ENCODE peak calls at places on chromosomes 12 and 14, in seven cellular contexts. One of them, this sample, is unnamed.

GRCh38 chr14:78227466-78228077 is 57.4 kb downstream of the NRXN3 start:
- DNase-seq in cardiac muscle cell: no peak
- DNase-seq in tibial artery: no peak
- DNase-seq in CD8-positive, alpha-beta memory T cell: no peak
- DNase-seq in HepG2: no peak
- DNase-seq in heart left ventricle: no peak
- DNase-seq in left ventricle myocardium inferior: no peak
- DNase-seq in this sample: no peak

GRCh38 chr12:5514016-5514415 is 82.1 kb downstream of the NTF3 start:
- DNase-seq in cardiac muscle cell: no peak
- DNase-seq in tibial artery: no peak
- DNase-seq in CD8-positive, alpha-beta memory T cell: no peak
- DNase-seq in HepG2: no peak
- DNase-seq in heart left ventricle: no peak
- DNase-seq in left ventricle myocardium inferior: no peak
- DNase-seq in this sample: no peak

GRCh38 chr12:40105265-40105514 is 691 bp downstream of the SLC2A13 start:
- DNase-seq in cardiac muscle cell: no peak
- DNase-seq in tibial artery: peak; percentile 75
- DNase-seq in CD8-positive, alpha-beta memory T cell: no peak
- DNase-seq in HepG2: no peak
- DNase-seq in heart left ventricle: peak; percentile 61
- DNase-seq in left ventricle myocardium inferior: peak; percentile 61
- DNase-seq in this sample: no peak

GRCh38 chr12:108238474-108238873 is 100.6 kb downstream of the CMKLR1 start:
- DNase-seq in cardiac muscle cell: no peak
- DNase-seq in tibial artery: no peak
- DNase-seq in CD8-positive, alpha-beta memory T cell: no peak
- DNase-seq in HepG2: no peak
- DNase-seq in heart left ventricle: no peak
- DNase-seq in left ventricle myocardium inferior: no peak
- DNase-seq in this sample: no peak

GRCh38 chr14:91317381-91318313 is 73.1 kb upstream of the GPR68 start:
- DNase-seq in cardiac muscle cell: peak; percentile 71
- DNase-seq in tibial artery: no peak
- DNase-seq in CD8-positive, alpha-beta memory T cell: peak; percentile 85
- DNase-seq in HepG2: no peak
- DNase-seq in heart left ventricle: peak; percentile 89
- DNase-seq in left ventricle myocardium inferior: peak; percentile 82
- DNase-seq in this sample: peak; percentile 57

GRCh38 chr12:645563-646071 is 17.6 kb downstream of the NINJ2 start:
- DNase-seq in cardiac muscle cell: peak; percentile 78
- DNase-seq in tibial artery: peak; percentile 82
- DNase-seq in CD8-positive, alpha-beta memory T cell: no peak
- DNase-seq in HepG2: peak; percentile 79
- DNase-seq in heart left ventricle: peak; percentile 71
- DNase-seq in left ventricle myocardium inferior: peak; percentile 56
- DNase-seq in this sample: peak; percentile 75

GRCh38 chr12:118360785-118361404 is 11.8 kb downstream of the TAOK3 start:
- DNase-seq in cardiac muscle cell: peak; percentile 49
- DNase-seq in tibial artery: no peak
- DNase-seq in CD8-positive, alpha-beta memory T cell: no peak
- DNase-seq in HepG2: no peak
- DNase-seq in heart left ventricle: no peak
- DNase-seq in left ventricle myocardium inferior: no peak
- DNase-seq in this sample: no peak

GRCh38 chr14:68716698-68717097 is 76.2 kb downstream of the ZFP36L1 start:
- DNase-seq in cardiac muscle cell: no peak
- DNase-seq in tibial artery: no peak
- DNase-seq in CD8-positive, alpha-beta memory T cell: no peak
- DNase-seq in HepG2: peak; percentile 87
- DNase-seq in heart left ventricle: no peak
- DNase-seq in left ventricle myocardium inferior: no peak
- DNase-seq in this sample: no peak

GRCh38 chr14:101917413-101918124 is 46.8 kb upstream of the DYNC1H1 start:
- DNase-seq in cardiac muscle cell: no peak
- DNase-seq in tibial artery: no peak
- DNase-seq in CD8-positive, alpha-beta memory T cell: no peak
- DNase-seq in HepG2: no peak
- DNase-seq in heart left ventricle: no peak
- DNase-seq in left ventricle myocardium inferior: no peak
- DNase-seq in this sample: no peak

GRCh38 chr14:105890474-105891220 is 364.3 kb downstream of the TMEM121 start:
- DNase-seq in cardiac muscle cell: no peak
- DNase-seq in tibial artery: peak; percentile 59
- DNase-seq in CD8-positive, alpha-beta memory T cell: no peak
- DNase-seq in HepG2: no peak
- DNase-seq in heart left ventricle: peak; percentile 14
- DNase-seq in left ventricle myocardium inferior: peak; percentile 4
- DNase-seq in this sample: peak; percentile 1

GRCh38 chr14:51327376-51327775 is 87.3 kb downstream of the TMX1 start:
- DNase-seq in cardiac muscle cell: peak; percentile 53
- DNase-seq in tibial artery: no peak
- DNase-seq in CD8-positive, alpha-beta memory T cell: no peak
- DNase-seq in HepG2: no peak
- DNase-seq in heart left ventricle: no peak
- DNase-seq in left ventricle myocardium inferior: no peak
- DNase-seq in this sample: no peak

GRCh38 chr14:102625564-102626296 is 33.3 kb downstream of the RCOR1 start:
- DNase-seq in cardiac muscle cell: no peak
- DNase-seq in tibial artery: no peak
- DNase-seq in CD8-positive, alpha-beta memory T cell: no peak
- DNase-seq in HepG2: no peak
- DNase-seq in heart left ventricle: no peak
- DNase-seq in left ventricle myocardium inferior: no peak
- DNase-seq in this sample: no peak

GRCh38 chr12:115325858-115326257 is 641.9 kb upstream of the TBX3 start:
- DNase-seq in cardiac muscle cell: no peak
- DNase-seq in tibial artery: no peak
- DNase-seq in CD8-positive, alpha-beta memory T cell: no peak
- DNase-seq in HepG2: no peak
- DNase-seq in heart left ventricle: no peak
- DNase-seq in left ventricle myocardium inferior: no peak
- DNase-seq in this sample: no peak

GRCh38 chr12:91685917-91686316 is 459.7 kb downstream of the BTG1 start:
- DNase-seq in cardiac muscle cell: no peak
- DNase-seq in tibial artery: no peak
- DNase-seq in CD8-positive, alpha-beta memory T cell: no peak
- DNase-seq in HepG2: no peak
- DNase-seq in heart left ventricle: no peak
- DNase-seq in left ventricle myocardium inferior: no peak
- DNase-seq in this sample: no peak
- H3K27ac ChIP-seq in cardiac muscle cell: no peak overlapping the region
- H3K27ac ChIP-seq in tibial artery: no peak overlapping the region
- H3K27ac ChIP-seq in CD8-positive, alpha-beta memory T cell: no peak overlapping the region
- H3K27ac ChIP-seq in HepG2: no peak overlapping the region
- H3K27ac ChIP-seq in heart left ventricle: no peak overlapping the region
- H3K27ac ChIP-seq in left ventricle myocardium inferior: no peak overlapping the region
- H3K27ac ChIP-seq in this sample: no peak overlapping the region

DNA sequence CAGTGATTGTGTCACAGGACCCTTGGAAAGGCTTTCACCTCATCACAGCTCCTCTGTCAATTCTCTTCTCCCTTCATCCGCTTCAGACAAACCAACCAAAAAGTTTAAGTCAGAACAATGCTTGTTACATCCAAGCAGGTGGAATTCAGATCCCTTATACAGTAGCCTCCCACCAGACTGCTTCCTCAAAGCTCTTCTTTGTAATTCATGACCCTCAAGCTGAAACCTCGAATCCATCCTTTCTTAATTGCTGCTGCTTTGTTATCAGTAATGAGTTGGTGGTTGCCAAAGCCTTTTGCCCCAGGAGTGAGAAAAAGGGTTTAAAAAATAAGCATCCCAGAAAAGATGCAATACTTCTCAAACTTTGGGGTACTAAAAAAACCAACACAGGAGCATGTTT is 9.5 kb downstream of the BEST3 start:
- DNase-seq in cardiac muscle cell: no peak
- DNase-seq in tibial artery: no peak
- DNase-seq in CD8-positive, alpha-beta memory T cell: no peak
- DNase-seq in HepG2: no peak
- DNase-seq in heart left ventricle: no peak
- DNase-seq in left ventricle myocardium inferior: no peak
- DNase-seq in this sample: no peak
- H3K4me3 ChIP-seq in cardiac muscle cell: no peak overlapping the region
- H3K4me3 ChIP-seq in tibial artery: no peak overlapping the region
- H3K4me3 ChIP-seq in CD8-positive, alpha-beta memory T cell: no peak overlapping the region
- H3K4me3 ChIP-seq in HepG2: no peak overlapping the region
- H3K4me3 ChIP-seq in heart left ventricle: no peak overlapping the region
- H3K4me3 ChIP-seq in left ventricle myocardium inferior: no peak overlapping the region
- H3K4me3 ChIP-seq in this sample: no peak overlapping the region

GRCh38 chr12:15868186-15868585 is 14.0 kb upstream of the STRAP start:
- DNase-seq in cardiac muscle cell: no peak
- DNase-seq in tibial artery: no peak
- DNase-seq in CD8-positive, alpha-beta memory T cell: no peak
- DNase-seq in HepG2: no peak
- DNase-seq in heart left ventricle: no peak
- DNase-seq in left ventricle myocardium inferior: no peak
- DNase-seq in this sample: no peak
- H3K27ac ChIP-seq in cardiac muscle cell: no peak overlapping the region
- H3K27ac ChIP-seq in tibial artery: no peak overlapping the region
- H3K27ac ChIP-seq in CD8-positive, alpha-beta memory T cell: no peak overlapping the region
- H3K27ac ChIP-seq in HepG2: no peak overlapping the region
- H3K27ac ChIP-seq in heart left ventricle: no peak overlapping the region
- H3K27ac ChIP-seq in left ventricle myocardium inferior: no peak overlapping the region
- H3K27ac ChIP-seq in this sample: no peak overlapping the region

DNA sequence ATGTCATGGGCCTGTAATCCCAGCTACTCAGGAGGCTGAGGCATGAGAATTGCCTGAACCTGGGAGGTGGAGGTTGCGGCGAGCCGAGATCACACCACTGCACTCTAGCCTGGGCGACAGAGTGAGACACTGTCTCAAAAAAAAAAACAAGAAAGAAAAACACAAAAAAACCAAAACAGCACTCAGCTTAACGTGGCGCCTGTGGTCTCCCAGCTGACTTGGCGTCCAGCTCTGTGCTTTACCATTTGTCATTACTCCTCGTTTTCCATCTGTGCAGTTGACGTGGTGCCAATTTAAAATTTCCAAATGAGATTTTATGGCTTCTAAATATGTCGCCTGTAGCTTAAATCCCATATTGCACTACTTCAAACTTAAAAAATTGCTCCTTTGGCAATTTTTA is 2.0 kb downstream of the MGP start:
- DNase-seq in cardiac muscle cell: peak; percentile 40
- DNase-seq in tibial artery: no peak
- DNase-seq in CD8-positive, alpha-beta memory T cell: no peak
- DNase-seq in HepG2: no peak
- DNase-seq in heart left ventricle: no peak
- DNase-seq in left ventricle myocardium inferior: no peak
- DNase-seq in this sample: no peak
- H3K4me3 ChIP-seq in cardiac muscle cell: no peak overlapping the region
- H3K4me3 ChIP-seq in tibial artery: peak overlapping the region; percentile 58
- H3K4me3 ChIP-seq in CD8-positive, alpha-beta memory T cell: no peak overlapping the region
- H3K4me3 ChIP-seq in HepG2: no peak overlapping the region
- H3K4me3 ChIP-seq in heart left ventricle: peak overlapping the region; percentile 63
- H3K4me3 ChIP-seq in left ventricle myocardium inferior: peak overlapping the region; percentile 62
- H3K4me3 ChIP-seq in this sample: no peak overlapping the region

DNA sequence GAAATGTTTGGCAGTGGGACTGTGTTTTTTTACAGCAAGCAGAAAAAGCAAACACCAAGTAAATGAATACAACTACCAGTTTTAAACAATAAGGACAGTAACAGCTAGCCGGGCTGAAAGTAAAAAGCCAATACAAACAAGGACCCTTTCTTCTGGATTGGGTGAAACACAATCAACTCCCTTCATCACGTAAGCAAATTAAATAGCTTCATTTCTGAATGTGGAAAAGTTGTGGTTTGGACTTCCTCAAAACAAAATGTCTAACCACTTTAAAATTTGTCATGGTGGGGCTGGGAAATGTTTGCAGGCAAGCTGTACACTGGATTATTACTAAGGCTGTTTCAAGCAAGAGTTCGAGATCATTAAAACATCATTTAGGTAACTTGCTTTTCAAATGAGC is 47.4 kb downstream of the TCHP start:
- DNase-seq in cardiac muscle cell: peak; percentile 65
- DNase-seq in tibial artery: no peak
- DNase-seq in CD8-positive, alpha-beta memory T cell: no peak
- DNase-seq in HepG2: no peak
- DNase-seq in heart left ventricle: no peak
- DNase-seq in left ventricle myocardium inferior: no peak
- DNase-seq in this sample: no peak
- H3K27ac ChIP-seq in cardiac muscle cell: no peak overlapping the region
- H3K27ac ChIP-seq in tibial artery: no peak overlapping the region
- H3K27ac ChIP-seq in CD8-positive, alpha-beta memory T cell: no peak overlapping the region
- H3K27ac ChIP-seq in HepG2: peak overlapping the region; percentile 76
- H3K27ac ChIP-seq in heart left ventricle: peak overlapping the region; percentile 57
- H3K27ac ChIP-seq in left ventricle myocardium inferior: peak overlapping the region; percentile 86
- H3K27ac ChIP-seq in this sample: peak overlapping the region; percentile 87

GRCh38 chr14:22713631-22713950 is 52.9 kb upstream of the OXA1L start:
- DNase-seq in cardiac muscle cell: no peak
- DNase-seq in tibial artery: no peak
- DNase-seq in CD8-positive, alpha-beta memory T cell: no peak
- DNase-seq in HepG2: no peak
- DNase-seq in heart left ventricle: no peak
- DNase-seq in left ventricle myocardium inferior: no peak
- DNase-seq in this sample: no peak
- H3K4me3 ChIP-seq in cardiac muscle cell: no peak overlapping the region
- H3K4me3 ChIP-seq in tibial artery: peak overlapping the region; percentile 26
- H3K4me3 ChIP-seq in CD8-positive, alpha-beta memory T cell: peak overlapping the region; percentile 39
- H3K4me3 ChIP-seq in HepG2: peak overlapping the region; percentile 34
- H3K4me3 ChIP-seq in heart left ventricle: peak overlapping the region; percentile 51
- H3K4me3 ChIP-seq in left ventricle myocardium inferior: peak overlapping the region; percentile 59
- H3K4me3 ChIP-seq in this sample: no peak overlapping the region

GRCh38 chr12:11886339-11886738 is 184.4 kb upstream of the BCL2L14 start:
- DNase-seq in cardiac muscle cell: no peak
- DNase-seq in tibial artery: no peak
- DNase-seq in CD8-positive, alpha-beta memory T cell: no peak
- DNase-seq in HepG2: no peak
- DNase-seq in heart left ventricle: no peak
- DNase-seq in left ventricle myocardium inferior: no peak
- DNase-seq in this sample: no peak
- H3K27ac ChIP-seq in cardiac muscle cell: no peak overlapping the region
- H3K27ac ChIP-seq in tibial artery: no peak overlapping the region
- H3K27ac ChIP-seq in CD8-positive, alpha-beta memory T cell: no peak overlapping the region
- H3K27ac ChIP-seq in HepG2: peak overlapping the region; percentile 81
- H3K27ac ChIP-seq in heart left ventricle: no peak overlapping the region
- H3K27ac ChIP-seq in left ventricle myocardium inferior: peak overlapping the region; percentile 63
- H3K27ac ChIP-seq in this sample: no peak overlapping the region

DNA sequence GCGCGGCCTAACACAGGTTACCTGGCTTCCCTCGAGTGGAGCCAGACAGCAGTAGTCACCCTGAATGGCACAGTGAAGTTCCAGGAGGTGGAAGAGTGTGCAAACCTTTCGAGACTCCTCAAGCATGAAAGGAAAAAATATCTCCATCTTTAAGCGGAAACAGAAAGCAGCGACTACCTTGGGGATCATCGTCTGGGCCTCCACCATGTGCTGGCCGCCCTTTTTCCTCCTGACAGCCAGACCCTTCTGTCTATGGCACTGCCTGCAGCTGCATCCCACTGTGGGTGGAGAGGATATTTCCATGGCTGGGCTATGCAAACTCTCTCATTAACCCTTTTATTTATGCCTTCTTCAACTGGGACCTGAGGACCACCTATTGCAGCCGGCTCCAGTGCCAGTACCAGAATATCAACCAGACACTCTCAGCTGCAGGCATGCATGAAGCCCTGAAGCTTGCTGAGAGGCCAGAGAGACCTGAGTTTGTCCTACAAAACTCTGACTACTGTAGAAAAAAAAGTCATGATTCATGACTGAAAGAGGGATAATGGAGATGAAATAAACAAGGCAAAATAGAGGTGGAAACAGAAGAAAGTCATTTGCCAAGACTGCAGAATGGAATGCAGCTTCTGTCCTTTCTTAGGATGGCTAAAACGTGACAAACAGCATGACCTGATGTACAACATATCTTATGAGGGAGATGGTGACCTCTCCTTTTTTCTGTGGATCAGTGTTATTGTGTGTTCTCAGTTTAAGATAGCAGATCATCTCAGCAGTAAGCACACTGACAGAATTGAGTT is 2.4 kb upstream of the HEBP1 start:
- DNase-seq in cardiac muscle cell: no peak
- DNase-seq in tibial artery: no peak
- DNase-seq in CD8-positive, alpha-beta memory T cell: no peak
- DNase-seq in HepG2: no peak
- DNase-seq in heart left ventricle: no peak
- DNase-seq in left ventricle myocardium inferior: no peak
- DNase-seq in this sample: peak; percentile 54
- H3K4me3 ChIP-seq in cardiac muscle cell: no peak overlapping the region
- H3K4me3 ChIP-seq in tibial artery: no peak overlapping the region
- H3K4me3 ChIP-seq in CD8-positive, alpha-beta memory T cell: no peak overlapping the region
- H3K4me3 ChIP-seq in HepG2: no peak overlapping the region
- H3K4me3 ChIP-seq in heart left ventricle: peak overlapping the region; percentile 94
- H3K4me3 ChIP-seq in left ventricle myocardium inferior: peak overlapping the region; percentile 86
- H3K4me3 ChIP-seq in this sample: no peak overlapping the region

This sample was measured in thyroid gland.